ENCODE peak calls at places on chromosomes 6 and 20, in seven cellular contexts. E is heart left ventricle, B is psoas muscle, P is hepatocyte, C is prostate gland, V is IMR-90, U is HepG2. A is an unnamed sample.
A peak's percentile ranks its signal among the peaks of the same experiment; 100 is the strongest.

GRCh38 chr6:63066053-63066704 is 145.1 kb upstream of the FKBP1C start:
- DNase-seq in V (no peak), C (no peak), E (no peak), U (peak; percentile 35), B (no peak), P (peak; percentile 39), A (no peak)

GRCh38 chr6:96086745-96087144 is 71.0 kb downstream of the FUT9 start:
- DNase-seq in E (no peak), P (no peak), C (no peak), U (no peak), V (no peak), B (no peak), A (no peak)

GRCh38 chr6:160756871-160757270 is 54.8 kb downstream of the PLG start:
- DNase-seq in E (no peak), P (no peak), U (no peak), C (no peak), B (no peak), V (no peak), A (no peak)

GRCh38 chr20:4017051-4017702 is 1.8 kb upstream of the RNF24 start:
- DNase-seq in P (no peak), C (no peak), B (no peak), V (no peak), U (no peak), E (no peak), A (no peak)

GRCh38 chr6:135600086-135600702 is 102.7 kb upstream of the AHI1 start:
- DNase-seq in C (no peak), B (no peak), U (no peak), E (no peak), P (no peak), V (no peak), A (no peak)

GRCh38 chr6:4010035-4010434 is 68.9 kb downstream of the FAM217A start:
- DNase-seq in V (no peak), U (no peak), E (no peak), P (no peak), C (no peak), B (no peak), A (no peak)

GRCh38 chr6:35140991-35141720 is at the start of gene TCP11:
- DNase-seq in B (peak; percentile 69), C (no peak), U (no peak), V (no peak), E (peak; percentile 52), P (no peak), A (peak; percentile 71)

GRCh38 chr6:107443066-107443903 is 16.1 kb downstream of the PDSS2 start:
- DNase-seq in B (no peak), P (no peak), C (no peak), V (peak; percentile 51), U (no peak), E (no peak), A (no peak)

GRCh38 chr6:32396028-32396427 is 11.0 kb downstream of the BTNL2 start:
- DNase-seq in U (no peak), V (no peak), B (no peak), E (no peak), C (no peak), P (no peak), A (no peak)

GRCh38 chr20:54980321-54980960 is 505.0 kb downstream of the DOK5 start:
- DNase-seq in C (no peak), U (no peak), P (peak; percentile 35), B (no peak), E (no peak), V (no peak), A (no peak)

GRCh38 chr20:23061713-23062561 is 12.5 kb upstream of the THBD start:
- DNase-seq in U (peak; percentile 29), P (peak; percentile 70), C (no peak), E (peak; percentile 70), B (peak; percentile 62), V (peak; percentile 57), A (peak; percentile 67)

GRCh38 chr6:138572200-138572875 is 73.0 kb upstream of the NHSL1 start:
- DNase-seq in P (peak; percentile 90), U (peak; percentile 97), V (peak; percentile 91), B (no peak), E (peak; percentile 80), C (peak; percentile 84), A (peak; percentile 52)

GRCh38 chr6:138571174-138571573 is 71.9 kb upstream of the NHSL1 start:
- DNase-seq in C (no peak), V (peak; percentile 26), B (no peak), P (peak; percentile 33), E (no peak), U (peak; percentile 53), A (no peak)

GRCh38 chr6:138571585-138572199 is 72.4 kb upstream of the NHSL1 start:
- DNase-seq in P (no peak), V (peak; percentile 12), B (no peak), E (no peak), U (no peak), C (no peak), A (no peak)

GRCh38 chr6:138570716-138571020 is 71.4 kb upstream of the NHSL1 start:
- DNase-seq in E (no peak), P (no peak), B (no peak), V (peak; percentile 17), U (peak; percentile 54), C (no peak), A (no peak)

DNA sequence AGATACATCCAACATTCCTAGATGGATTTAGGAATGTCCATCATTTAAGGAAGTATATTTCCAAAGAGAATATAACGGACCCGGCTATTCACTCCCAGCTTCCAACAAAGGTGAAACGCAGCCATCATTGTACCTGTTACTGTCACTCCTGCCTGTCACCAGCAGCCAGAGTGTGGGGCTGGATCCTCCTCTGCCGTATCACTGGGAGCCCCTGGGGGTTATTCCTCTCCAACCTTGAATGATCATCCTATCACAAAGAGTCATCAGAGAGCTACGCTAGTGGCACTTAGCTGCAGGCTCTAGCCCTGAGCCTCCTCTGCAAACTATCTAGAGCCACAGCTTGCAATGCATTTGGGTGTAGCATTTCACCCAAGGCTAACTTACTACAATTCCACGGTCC is 73.6 kb upstream of the NHSL1 start:
- DNase-seq in P (no peak), C (no peak), E (no peak), B (no peak), U (no peak), V (no peak), A (no peak)
- H3K27ac ChIP-seq in P (no peak overlapping the region), C (no peak overlapping the region), E (no peak overlapping the region), B (no peak overlapping the region), U (peak overlapping the region; percentile 79), V (no peak overlapping the region), A (no peak overlapping the region)

GRCh38 chr6:110617057-110617456 is 140.6 kb upstream of the SLC22A16 start:
- DNase-seq in B (no peak), V (no peak), C (no peak), U (no peak), P (no peak), E (no peak), A (no peak)

GRCh38 chr6:110619275-110619908 is 143.0 kb upstream of the SLC22A16 start:
- DNase-seq in U (no peak), C (no peak), E (no peak), V (no peak), B (no peak), P (no peak), A (no peak)

GRCh38 chr6:110620065-110620464 is 143.7 kb upstream of the SLC22A16 start:
- DNase-seq in E (no peak), U (no peak), V (no peak), C (no peak), B (no peak), P (no peak), A (no peak)

GRCh38 chr6:110621061-110621460 is 144.6 kb upstream of the SLC22A16 start:
- DNase-seq in C (no peak), U (no peak), B (no peak), E (no peak), P (no peak), V (no peak), A (no peak)

DNA sequence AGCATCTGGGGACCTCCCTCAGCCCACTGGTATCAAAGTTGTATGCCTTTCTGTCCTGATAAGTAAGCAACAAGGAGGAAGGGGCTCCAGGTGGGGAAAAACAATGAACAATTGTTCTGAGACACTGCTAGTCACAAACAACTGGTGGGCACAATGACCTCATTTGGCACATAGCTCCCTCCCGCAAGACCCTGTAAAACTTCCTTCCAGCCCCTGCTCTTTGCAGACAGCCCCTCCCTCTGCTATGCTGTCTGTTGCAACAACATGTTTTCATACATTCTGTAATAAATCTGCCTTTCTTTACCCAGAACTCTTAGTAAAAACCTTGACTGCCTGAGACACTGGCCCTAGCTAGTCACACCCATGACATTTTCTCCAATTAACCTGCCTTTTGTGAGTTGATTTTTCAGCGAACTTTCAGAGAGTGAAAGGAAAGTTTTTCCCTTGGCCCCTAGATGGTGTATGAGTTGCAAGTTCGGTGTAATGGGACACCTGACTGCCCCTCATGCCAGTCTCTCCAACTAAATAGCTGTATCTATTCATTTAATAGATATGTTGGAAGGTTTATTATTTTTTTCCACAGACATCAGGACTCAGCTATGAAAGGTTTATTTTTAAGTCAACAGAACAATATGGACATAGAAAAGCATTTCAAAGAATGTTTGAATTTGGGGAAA is 142.3 kb upstream of the SLC22A16 start:
- DNase-seq in B (no peak), E (no peak), C (peak; percentile 19), U (peak; percentile 28), V (peak; percentile 28), P (peak; percentile 45), A (no peak)
- H3K27ac ChIP-seq in B (no peak overlapping the region), E (peak overlapping the region; percentile 8), C (peak overlapping the region; percentile 64), U (peak overlapping the region; percentile 17), V (no peak overlapping the region), P (peak overlapping the region; percentile 57), A (no peak overlapping the region)

DNA sequence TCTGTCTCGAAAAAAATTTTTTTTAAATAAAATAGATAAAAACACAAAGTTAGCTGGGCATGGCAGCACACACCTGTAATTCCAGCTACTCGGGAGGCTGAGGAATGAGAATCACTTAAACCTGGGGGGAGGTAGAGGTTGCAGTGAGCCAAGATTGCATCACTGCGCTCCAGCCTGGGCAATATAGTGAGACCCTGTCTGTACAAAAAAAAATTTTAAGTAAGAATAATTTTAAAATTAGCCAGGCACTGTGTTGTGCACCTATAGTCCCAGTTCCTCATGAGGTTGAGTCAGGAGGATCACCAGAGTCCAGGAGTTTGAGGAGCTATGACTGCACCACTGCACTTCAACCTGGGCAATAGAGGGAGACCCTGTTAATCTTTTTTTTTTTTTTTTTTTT is 149.2 kb upstream of the SHLD1 start:
- DNase-seq in C (no peak), B (no peak), P (no peak), E (no peak), V (no peak), U (no peak), A (no peak)
- H3K27ac ChIP-seq in C (no peak overlapping the region), B (no peak overlapping the region), P (no peak overlapping the region), E (no peak overlapping the region), V (no peak overlapping the region), U (no peak overlapping the region), A (no peak overlapping the region)

GRCh38 chr6:36368921-36369880 is 18.3 kb downstream of the ETV7 start:
- DNase-seq in C (no peak), E (no peak), V (peak; percentile 83), U (no peak), P (no peak), B (peak; percentile 72), A (no peak)

GRCh38 chr6:36370638-36371037 is 16.8 kb downstream of the ETV7 start:
- DNase-seq in U (no peak), B (no peak), P (no peak), E (no peak), C (no peak), V (no peak), A (no peak)

GRCh38 chr6:36367743-36368142 is 19.7 kb downstream of the ETV7 start:
- DNase-seq in C (no peak), P (no peak), V (no peak), U (no peak), B (no peak), E (no peak), A (no peak)

GRCh38 chr6:36371231-36371630 is 16.2 kb downstream of the ETV7 start:
- DNase-seq in E (no peak), U (no peak), C (no peak), V (no peak), P (no peak), B (no peak), A (no peak)

GRCh38 chr6:36368421-36368820 is 19.0 kb downstream of the ETV7 start:
- DNase-seq in P (no peak), U (no peak), C (no peak), B (no peak), E (no peak), V (peak; percentile 7), A (no peak)
- H3K27ac ChIP-seq in P (no peak overlapping the region), U (no peak overlapping the region), C (no peak overlapping the region), B (peak overlapping the region; percentile 13), E (no peak overlapping the region), V (no peak overlapping the region), A (no peak overlapping the region)